ENCODE peak calls at places on chromosomes 4 and X, in six cellular contexts. A is uterus, B is NCI-H1092, O is SK-MEL-5, J is progenitor cell of endocrine pancreas, R is ascending aorta. I is an unnamed sample.

GRCh38 chr4:42489095-42489494 is 91.8 kb downstream of the SHISA3 start:
- DNase-seq in O (no peak), A (no peak), J (no peak), B (no peak), R (no peak), I (no peak)

GRCh38 chr4:78464265-78464664 is 87.3 kb upstream of the ANXA3 start:
- DNase-seq in R (no peak), A (no peak), J (no peak), O (no peak), B (no peak), I (no peak)

GRCh38 chr4:140305053-140305452 is 68.4 kb upstream of the SCOC start:
- DNase-seq in R (no peak), J (no peak), A (no peak), B (no peak), O (no peak), I (no peak)

GRCh38 chr4:13940921-13941320 is 313.4 kb upstream of the BOD1L1 start:
- DNase-seq in O (no peak), J (no peak), R (no peak), B (peak), A (no peak), I (no peak)

GRCh38 chr4:171025776-171026175 is 787.4 kb upstream of the GALNTL6 start:
- DNase-seq in B (no peak), O (peak), R (no peak), A (no peak), J (no peak), I (no peak)

GRCh38 chr4:150475763-150476162 is 106.2 kb upstream of the MAB21L2 start:
- DNase-seq in R (no peak), J (no peak), A (no peak), O (no peak), B (no peak), I (no peak)

GRCh38 chr4:97159625-97160024 is 983.7 kb downstream of the STPG2 start:
- DNase-seq in B (no peak), A (no peak), R (no peak), J (no peak), O (no peak), I (no peak)

GRCh38 chr4:56817840-56818491 is 3.5 kb downstream of the SPINK2 start:
- DNase-seq in A (no peak), B (no peak), O (no peak), J (no peak), R (no peak), I (no peak)

GRCh38 chr4:80183196-80184052 is 13.9 kb upstream of the PRDM8 start:
- DNase-seq in R (peak), O (no peak), B (no peak), J (no peak), A (peak), I (no peak)

GRCh38 chrX:54452920-54453319 is 12.7 kb downstream of the TSR2 start:
- DNase-seq in O (peak), R (no peak), J (no peak), B (no peak), A (no peak), I (no peak)

GRCh38 chr4:182835006-182835740 is 82.0 kb downstream of the DCTD start:
- DNase-seq in J (no peak), A (no peak), B (no peak), O (no peak), R (no peak), I (no peak)

GRCh38 chr4:81215219-81215892 is at the start of gene PRKG2:
- DNase-seq in R (no peak), B (no peak), A (no peak), J (no peak), O (no peak), I (no peak)

GRCh38 chr4:158722291-158722916 is 792 bp downstream of the PPID start:
- DNase-seq in R (no peak), O (peak), J (no peak), A (no peak), B (no peak), I (no peak)

GRCh38 chr4:37157403-37158167 is 87.0 kb upstream of the NWD2 start:
- DNase-seq in O (peak), A (no peak), J (no peak), R (no peak), B (no peak), I (no peak)

GRCh38 chr4:70705146-70705855 is 16.5 kb upstream of the RUFY3 start:
- DNase-seq in B (peak), O (peak), J (peak), A (peak), R (peak), I (no peak)

GRCh38 chr4:141375855-141376254 is 155.2 kb downstream of the ZNF330 start:
- DNase-seq in R (no peak), J (no peak), A (no peak), O (peak), B (no peak), I (no peak)

GRCh38 chr4:107035711-107036601 is at the start of gene DKK2:
- DNase-seq in O (no peak), B (no peak), J (peak), A (no peak), R (peak), I (no peak)

GRCh38 chrX:123173833-123174232 is 10.2 kb upstream of the GRIA3 start:
- DNase-seq in R (no peak), A (no peak), O (peak), B (no peak), J (no peak), I (no peak)

GRCh38 chr4:41095973-41096372 is 118.4 kb downstream of the APBB2 start:
- DNase-seq in R (no peak), J (no peak), O (no peak), B (no peak), A (no peak), I (no peak)

GRCh38 chr4:30714408-30715031 is 5.6 kb upstream of the PCDH7 start:
- DNase-seq in J (no peak), R (peak), B (peak), A (peak), O (peak), I (no peak)

GRCh38 chr4:177185579-177185978 is 124.1 kb upstream of the NEIL3 start:
- DNase-seq in J (no peak), R (no peak), B (no peak), O (no peak), A (no peak), I (no peak)

GRCh38 chr4:53098681-53099121 is 236.6 kb downstream of the RASL11B start:
- DNase-seq in O (no peak), J (no peak), R (no peak), A (no peak), B (no peak), I (no peak)

GRCh38 chr4:3339566-3339965 is 46.7 kb downstream of the RGS12 start:
- DNase-seq in O (no peak), B (no peak), J (no peak), A (no peak), R (no peak), I (no peak)

GRCh38 chrX:136176399-136176825 is 29.1 kb downstream of the FHL1 start:
- DNase-seq in O (no peak), B (no peak), A (peak), J (no peak), R (peak), I (no peak)

GRCh38 chrX:53116101-53116500 is 22.2 kb downstream of the KANTR start:
- DNase-seq in R (no peak), J (no peak), A (no peak), O (peak), B (no peak), I (no peak)

GRCh38 chr4:100421356-100421978 is 96.4 kb downstream of the EMCN start:
- DNase-seq in J (no peak), A (no peak), B (no peak), R (no peak), O (peak), I (no peak)

GRCh38 chrX:39874202-39874816 is 223.4 kb downstream of the BCOR start:
- DNase-seq in A (no peak), B (no peak), R (no peak), O (no peak), J (no peak), I (no peak)

GRCh38 chr4:33696586-33696985 is 2547.7 kb downstream of the ARAP2 start:
- DNase-seq in J (no peak), A (no peak), B (no peak), R (no peak), O (no peak), I (no peak)

GRCh38 chr4:80922951-80923350 is 107.6 kb upstream of the BMP3 start:
- DNase-seq in R (no peak), B (no peak), A (no peak), J (no peak), O (no peak), I (no peak)

GRCh38 chr4:6180841-6181631 is 19.3 kb downstream of the JAKMIP1 start:
- DNase-seq in B (no peak), J (no peak), R (no peak), A (no peak), O (no peak), I (no peak)